ENCODE peak calls at places on chromosomes 4 and X, in seven cellular contexts. S is glutamatergic neuron; G is heart right ventricle; V is H4; J is activated CD4-positive, alpha-beta T cell treated with anti-CD3 and anti-CD28 coated beads for 1 hour; N is central memory CD4-positive, alpha-beta T cell; O is stimulated activated CD8-positive, alpha-beta memory T cell treated with anti-CD3 and anti-CD28 coated beads, Interleukin-7, amount 100 ng/mL, for 1 hour. H is an unnamed sample.

GRCh38 chrX:50920132-50920531 is 9.6 kb downstream of the BMP15 start:
- DNase-seq in N (no peak), J (no peak), O (no peak), S (no peak), V (no peak), G (no peak), H (no peak)

GRCh38 chr4:150248181-150248580 is 169.9 kb downstream of the DCLK2 start:
- DNase-seq in J (no peak), G (no peak), O (no peak), N (no peak), S (no peak), V (peak), H (no peak)

GRCh38 chrX:82757614-82758013 is 750.5 kb upstream of the POU3F4 start:
- DNase-seq in J (no peak), S (no peak), V (no peak), G (no peak), O (no peak), N (no peak), H (no peak)

GRCh38 chr4:122826596-122827257 is at the start of gene FGF2:
- DNase-seq in N (no peak), V (no peak), O (no peak), G (peak), J (no peak), S (peak), H (no peak)

GRCh38 chr4:150126201-150126879 is 48.1 kb downstream of the DCLK2 start:
- DNase-seq in G (no peak), S (no peak), O (no peak), V (no peak), J (no peak), N (no peak), H (no peak)

GRCh38 chrX:109840585-109840984 is 107.5 kb upstream of the ACSL4 start:
- DNase-seq in G (no peak), J (no peak), S (no peak), V (peak), O (no peak), N (no peak), H (no peak)

GRCh38 chrX:43239356-43239755 is 416.7 kb upstream of the MAOA start:
- DNase-seq in G (no peak), J (no peak), N (no peak), O (no peak), S (no peak), V (no peak), H (no peak)

GRCh38 chr4:39648827-39649558 is 10.3 kb upstream of the SMIM14 start:
- DNase-seq in G (no peak), V (no peak), N (no peak), S (peak), J (no peak), O (no peak), H (no peak)

GRCh38 chr4:117773067-117773946 is 261.0 kb upstream of the NDST3 start:
- DNase-seq in N (no peak), V (no peak), G (no peak), O (no peak), J (no peak), S (no peak), H (no peak)

GRCh38 chr4:70651864-70652506 is 14.3 kb downstream of the JCHAIN start:
- DNase-seq in O (no peak), S (no peak), J (no peak), G (no peak), N (peak), V (peak), H (no peak)

GRCh38 chrX:124239911-124240310 is 92.5 kb upstream of the TEX13D start:
- DNase-seq in G (no peak), N (peak), V (no peak), S (no peak), J (peak), O (no peak), H (no peak)

GRCh38 chr4:71162386-71162785 is 168.9 kb downstream of the DCK start:
- DNase-seq in J (no peak), N (no peak), O (no peak), G (no peak), S (no peak), V (no peak), H (no peak)

GRCh38 chrX:132022115-132022862 is 813 bp upstream of the STK26 start:
- DNase-seq in S (no peak), N (peak), O (no peak), G (no peak), V (no peak), J (no peak), H (no peak)

GRCh38 chrX:118346258-118347094 is 570 bp downstream of the WDR44 start:
- DNase-seq in G (peak), O (peak), V (peak), N (peak), J (peak), S (peak), H (peak)

GRCh38 chr4:26891054-26891453 is 30.4 kb downstream of the STIM2 start:
- DNase-seq in J (no peak), V (no peak), O (no peak), N (no peak), S (no peak), G (no peak), H (no peak)

GRCh38 chr4:141625023-141625422 is 11.4 kb upstream of the IL15 start:
- DNase-seq in O (no peak), V (no peak), G (no peak), J (no peak), S (no peak), N (no peak), H (no peak)

GRCh38 chr4:39495446-39496208 is 31.6 kb downstream of the UGDH start:
- DNase-seq in V (no peak), N (no peak), S (no peak), G (no peak), J (no peak), O (no peak), H (no peak)

GRCh38 chr4:121777625-121778024 is 12.7 kb upstream of the SMIM43 start:
- DNase-seq in G (no peak), V (no peak), J (no peak), S (no peak), N (no peak), O (no peak), H (no peak)

GRCh38 chr4:174018236-174018635 is 265.2 kb downstream of the FBXO8 start:
- DNase-seq in S (no peak), N (no peak), O (no peak), J (no peak), V (no peak), G (no peak), H (no peak)

GRCh38 chrX:39576081-39576701 is 521.6 kb downstream of the BCOR start:
- DNase-seq in V (no peak), S (peak), O (no peak), G (peak), N (no peak), J (no peak), H (no peak)

GRCh38 chr4:147782087-147782781 is 50.3 kb downstream of the ARHGAP10 start:
- DNase-seq in O (no peak), N (no peak), V (no peak), G (no peak), J (no peak), S (no peak), H (no peak)

GRCh38 chr4:8891255-8891645 is 19.6 kb upstream of the HMX1 start:
- DNase-seq in O (no peak), J (no peak), V (no peak), N (no peak), G (no peak), S (no peak), H (no peak)

GRCh38 chr4:21512351-21512750 is 436.2 kb downstream of the KCNIP4 start:
- DNase-seq in V (peak), G (no peak), N (no peak), O (no peak), J (no peak), S (no peak), H (no peak)

GRCh38 chr4:158079661-158080060 is 93.2 kb downstream of the GASK1B start:
- DNase-seq in V (no peak), N (no peak), O (no peak), S (no peak), J (no peak), G (no peak), H (no peak)

GRCh38 chr4:47562297-47562696 is 77.2 kb downstream of the ATP10D start:
- DNase-seq in V (no peak), N (peak), G (no peak), O (no peak), S (no peak), J (no peak), H (no peak)

GRCh38 chrX:109952985-109953905 is 49.7 kb upstream of the TMEM164 start:
- DNase-seq in G (no peak), V (no peak), O (no peak), J (no peak), N (no peak), S (no peak), H (no peak)

GRCh38 chrX:18354369-18355329 is at the start of gene SCML2:
- DNase-seq in N (peak), S (peak), G (peak), O (no peak), J (peak), V (peak), H (peak)

GRCh38 chrX:39445336-39445735 is 644.1 kb downstream of the MID1IP1 start:
- DNase-seq in J (peak), O (no peak), G (no peak), S (no peak), V (no peak), N (peak), H (peak)

H was measured in activated naive CD4-positive, alpha-beta T cell.